ENCODE peak calls at places on chromosomes 6 and 20, in nine cellular contexts. One of them, this sample, is unnamed.

GRCh38 chr20:37389844-37390275 is 43.9 kb downstream of the SRC start:
- DNase-seq in stromal cell of bone marrow: no peak
- DNase-seq in naive thymus-derived CD4-positive, alpha-beta T cell: no peak
- DNase-seq in epithelial cell of esophagus: no peak
- DNase-seq in NCI-H146: no peak
- DNase-seq in A549: no peak
- DNase-seq in lung: no peak
- DNase-seq in GM13977: no peak
- DNase-seq in AG09319: no peak
- DNase-seq in this sample: no peak

GRCh38 chr20:49287555-49288249 is 9.8 kb upstream of the ZNFX1 start:
- DNase-seq in stromal cell of bone marrow: no peak
- DNase-seq in naive thymus-derived CD4-positive, alpha-beta T cell: no peak
- DNase-seq in epithelial cell of esophagus: no peak
- DNase-seq in NCI-H146: no peak
- DNase-seq in A549: no peak
- DNase-seq in lung: no peak
- DNase-seq in GM13977: no peak
- DNase-seq in AG09319: no peak
- DNase-seq in this sample: no peak

GRCh38 chr6:27553123-27553904 is 80.4 kb upstream of the ZNF184 start:
- DNase-seq in stromal cell of bone marrow: no peak
- DNase-seq in naive thymus-derived CD4-positive, alpha-beta T cell: no peak
- DNase-seq in epithelial cell of esophagus: peak; percentile 70
- DNase-seq in NCI-H146: peak; percentile 62
- DNase-seq in A549: peak; percentile 51
- DNase-seq in lung: no peak
- DNase-seq in GM13977: peak; percentile 65
- DNase-seq in AG09319: no peak
- DNase-seq in this sample: no peak

GRCh38 chr6:136503303-136503702 is 46.9 kb downstream of the MAP7 start:
- DNase-seq in stromal cell of bone marrow: no peak
- DNase-seq in naive thymus-derived CD4-positive, alpha-beta T cell: no peak
- DNase-seq in epithelial cell of esophagus: no peak
- DNase-seq in NCI-H146: no peak
- DNase-seq in A549: no peak
- DNase-seq in lung: no peak
- DNase-seq in GM13977: no peak
- DNase-seq in AG09319: no peak
- DNase-seq in this sample: no peak

GRCh38 chr20:58169441-58169840 is 59.0 kb downstream of the ANKRD60 start:
- DNase-seq in stromal cell of bone marrow: no peak
- DNase-seq in naive thymus-derived CD4-positive, alpha-beta T cell: no peak
- DNase-seq in epithelial cell of esophagus: no peak
- DNase-seq in NCI-H146: no peak
- DNase-seq in A549: no peak
- DNase-seq in lung: no peak
- DNase-seq in GM13977: no peak
- DNase-seq in AG09319: no peak
- DNase-seq in this sample: no peak

GRCh38 chr6:3227363-3228045 is at the start of gene TUBB2B:
- DNase-seq in stromal cell of bone marrow: no peak
- DNase-seq in naive thymus-derived CD4-positive, alpha-beta T cell: no peak
- DNase-seq in epithelial cell of esophagus: no peak
- DNase-seq in NCI-H146: peak; percentile 97
- DNase-seq in A549: no peak
- DNase-seq in lung: no peak
- DNase-seq in GM13977: peak; percentile 90
- DNase-seq in AG09319: no peak
- DNase-seq in this sample: no peak

GRCh38 chr6:127301199-127301700 is 34.6 kb downstream of the RNF146 start:
- DNase-seq in stromal cell of bone marrow: no peak
- DNase-seq in naive thymus-derived CD4-positive, alpha-beta T cell: no peak
- DNase-seq in epithelial cell of esophagus: no peak
- DNase-seq in NCI-H146: no peak
- DNase-seq in A549: no peak
- DNase-seq in lung: no peak
- DNase-seq in GM13977: no peak
- DNase-seq in AG09319: no peak
- DNase-seq in this sample: no peak

GRCh38 chr6:112931835-112932234 is 584.7 kb downstream of the RFPL4B start:
- DNase-seq in stromal cell of bone marrow: peak; percentile 66
- DNase-seq in naive thymus-derived CD4-positive, alpha-beta T cell: no peak
- DNase-seq in epithelial cell of esophagus: no peak
- DNase-seq in NCI-H146: no peak
- DNase-seq in A549: no peak
- DNase-seq in lung: no peak
- DNase-seq in GM13977: no peak
- DNase-seq in AG09319: no peak
- DNase-seq in this sample: no peak

GRCh38 chr6:43478008-43478372 is 620 bp downstream of the TJAP1 start:
- DNase-seq in stromal cell of bone marrow: no peak
- DNase-seq in naive thymus-derived CD4-positive, alpha-beta T cell: no peak
- DNase-seq in epithelial cell of esophagus: no peak
- DNase-seq in NCI-H146: no peak
- DNase-seq in A549: no peak
- DNase-seq in lung: no peak
- DNase-seq in GM13977: no peak
- DNase-seq in AG09319: no peak
- DNase-seq in this sample: no peak

GRCh38 chr6:16909599-16910360 is 148.5 kb upstream of the ATXN1 start:
- DNase-seq in stromal cell of bone marrow: peak; percentile 56
- DNase-seq in naive thymus-derived CD4-positive, alpha-beta T cell: no peak
- DNase-seq in epithelial cell of esophagus: no peak
- DNase-seq in NCI-H146: no peak
- DNase-seq in A549: no peak
- DNase-seq in lung: no peak
- DNase-seq in GM13977: no peak
- DNase-seq in AG09319: peak; percentile 34
- DNase-seq in this sample: no peak

GRCh38 chr20:60057866-60058807 is 99.9 kb downstream of the CDH26 start:
- DNase-seq in stromal cell of bone marrow: no peak
- DNase-seq in naive thymus-derived CD4-positive, alpha-beta T cell: peak; percentile 30
- DNase-seq in epithelial cell of esophagus: peak; percentile 11
- DNase-seq in NCI-H146: peak; percentile 80
- DNase-seq in A549: no peak
- DNase-seq in lung: peak; percentile 58
- DNase-seq in GM13977: no peak
- DNase-seq in AG09319: no peak
- DNase-seq in this sample: no peak

GRCh38 chr6:19690676-19691075 is 146.5 kb upstream of the ID4 start:
- DNase-seq in stromal cell of bone marrow: no peak
- DNase-seq in naive thymus-derived CD4-positive, alpha-beta T cell: no peak
- DNase-seq in epithelial cell of esophagus: no peak
- DNase-seq in NCI-H146: no peak
- DNase-seq in A549: no peak
- DNase-seq in lung: no peak
- DNase-seq in GM13977: no peak
- DNase-seq in AG09319: no peak
- DNase-seq in this sample: no peak

GRCh38 chr20:32478576-32478975 is 106.6 kb downstream of the NOL4L start:
- DNase-seq in stromal cell of bone marrow: no peak
- DNase-seq in naive thymus-derived CD4-positive, alpha-beta T cell: no peak
- DNase-seq in epithelial cell of esophagus: no peak
- DNase-seq in NCI-H146: no peak
- DNase-seq in A549: no peak
- DNase-seq in lung: no peak
- DNase-seq in GM13977: no peak
- DNase-seq in AG09319: no peak
- DNase-seq in this sample: no peak

GRCh38 chr20:20367681-20368413 is at the start of gene INSM1:
- DNase-seq in stromal cell of bone marrow: no peak
- DNase-seq in naive thymus-derived CD4-positive, alpha-beta T cell: no peak
- DNase-seq in epithelial cell of esophagus: no peak
- DNase-seq in NCI-H146: peak; percentile 100
- DNase-seq in A549: no peak
- DNase-seq in lung: no peak
- DNase-seq in GM13977: peak; percentile 63
- DNase-seq in AG09319: no peak
- DNase-seq in this sample: no peak

GRCh38 chr6:111664565-111665039 is 58.9 kb upstream of the TRAF3IP2 start:
- DNase-seq in stromal cell of bone marrow: no peak
- DNase-seq in naive thymus-derived CD4-positive, alpha-beta T cell: no peak
- DNase-seq in epithelial cell of esophagus: no peak
- DNase-seq in NCI-H146: no peak
- DNase-seq in A549: no peak
- DNase-seq in lung: no peak
- DNase-seq in GM13977: no peak
- DNase-seq in AG09319: no peak
- DNase-seq in this sample: no peak

GRCh38 chr20:2626853-2627541 is 25.4 kb upstream of the NOP56 start:
- DNase-seq in stromal cell of bone marrow: no peak
- DNase-seq in naive thymus-derived CD4-positive, alpha-beta T cell: no peak
- DNase-seq in epithelial cell of esophagus: peak; percentile 97
- DNase-seq in NCI-H146: no peak
- DNase-seq in A549: no peak
- DNase-seq in lung: peak; percentile 61
- DNase-seq in GM13977: no peak
- DNase-seq in AG09319: peak; percentile 51
- DNase-seq in this sample: no peak

GRCh38 chr20:49320460-49320859 is 42.6 kb upstream of the ZNFX1 start:
- DNase-seq in stromal cell of bone marrow: peak; percentile 39
- DNase-seq in naive thymus-derived CD4-positive, alpha-beta T cell: no peak
- DNase-seq in epithelial cell of esophagus: peak; percentile 58
- DNase-seq in NCI-H146: peak; percentile 35
- DNase-seq in A549: peak; percentile 59
- DNase-seq in lung: no peak
- DNase-seq in GM13977: no peak
- DNase-seq in AG09319: no peak
- DNase-seq in this sample: no peak

GRCh38 chr20:24605937-24606455 is 136.6 kb downstream of the SYNDIG1 start:
- DNase-seq in stromal cell of bone marrow: no peak
- DNase-seq in naive thymus-derived CD4-positive, alpha-beta T cell: no peak
- DNase-seq in epithelial cell of esophagus: no peak
- DNase-seq in NCI-H146: no peak
- DNase-seq in A549: no peak
- DNase-seq in lung: no peak
- DNase-seq in GM13977: no peak
- DNase-seq in AG09319: no peak
- DNase-seq in this sample: no peak

GRCh38 chr6:27280064-27280539 is 32.0 kb downstream of the POM121L2 start:
- DNase-seq in stromal cell of bone marrow: no peak
- DNase-seq in naive thymus-derived CD4-positive, alpha-beta T cell: no peak
- DNase-seq in epithelial cell of esophagus: peak; percentile 63
- DNase-seq in NCI-H146: peak; percentile 71
- DNase-seq in A549: no peak
- DNase-seq in lung: no peak
- DNase-seq in GM13977: peak; percentile 45
- DNase-seq in AG09319: no peak
- DNase-seq in this sample: no peak

GRCh38 chr20:8646716-8647115 is 422.2 kb upstream of the PLCB4 start:
- DNase-seq in stromal cell of bone marrow: no peak
- DNase-seq in naive thymus-derived CD4-positive, alpha-beta T cell: no peak
- DNase-seq in epithelial cell of esophagus: no peak
- DNase-seq in NCI-H146: no peak
- DNase-seq in A549: no peak
- DNase-seq in lung: no peak
- DNase-seq in GM13977: no peak
- DNase-seq in AG09319: no peak
- DNase-seq in this sample: no peak

GRCh38 chr6:82251942-82252341 is 4.4 kb upstream of the IBTK start:
- DNase-seq in stromal cell of bone marrow: no peak
- DNase-seq in naive thymus-derived CD4-positive, alpha-beta T cell: peak; percentile 31
- DNase-seq in epithelial cell of esophagus: peak; percentile 40
- DNase-seq in NCI-H146: peak; percentile 48
- DNase-seq in A549: peak; percentile 32
- DNase-seq in lung: no peak
- DNase-seq in GM13977: peak; percentile 41
- DNase-seq in AG09319: no peak
- DNase-seq in this sample: no peak

GRCh38 chr6:132425176-132425575 is 23.9 kb upstream of the MOXD1 start:
- DNase-seq in stromal cell of bone marrow: no peak
- DNase-seq in naive thymus-derived CD4-positive, alpha-beta T cell: no peak
- DNase-seq in epithelial cell of esophagus: no peak
- DNase-seq in NCI-H146: no peak
- DNase-seq in A549: no peak
- DNase-seq in lung: no peak
- DNase-seq in GM13977: no peak
- DNase-seq in AG09319: no peak
- DNase-seq in this sample: no peak

GRCh38 chr6:163646133-163646532 is 231.6 kb downstream of the QKI start:
- DNase-seq in stromal cell of bone marrow: no peak
- DNase-seq in naive thymus-derived CD4-positive, alpha-beta T cell: no peak
- DNase-seq in epithelial cell of esophagus: no peak
- DNase-seq in NCI-H146: no peak
- DNase-seq in A549: no peak
- DNase-seq in lung: no peak
- DNase-seq in GM13977: no peak
- DNase-seq in AG09319: no peak
- DNase-seq in this sample: no peak

GRCh38 chr20:4674672-4675071 is 47.0 kb upstream of the PRND start:
- DNase-seq in stromal cell of bone marrow: no peak
- DNase-seq in naive thymus-derived CD4-positive, alpha-beta T cell: no peak
- DNase-seq in epithelial cell of esophagus: no peak
- DNase-seq in NCI-H146: no peak
- DNase-seq in A549: no peak
- DNase-seq in lung: no peak
- DNase-seq in GM13977: no peak
- DNase-seq in AG09319: no peak
- DNase-seq in this sample: no peak

GRCh38 chr20:22106308-22106938 is 401.0 kb downstream of the PAX1 start:
- DNase-seq in stromal cell of bone marrow: peak; percentile 33
- DNase-seq in naive thymus-derived CD4-positive, alpha-beta T cell: no peak
- DNase-seq in epithelial cell of esophagus: peak; percentile 26
- DNase-seq in NCI-H146: peak; percentile 19
- DNase-seq in A549: peak; percentile 10
- DNase-seq in lung: no peak
- DNase-seq in GM13977: no peak
- DNase-seq in AG09319: no peak
- DNase-seq in this sample: no peak